ENCODE peak calls at places on chromosomes 11 and 22, in nine cellular contexts. W is effector memory CD4-positive, alpha-beta T cell; I is hepatocyte; D is A673; Z is A549; K is cardiac muscle cell; G is heart right ventricle; O is substantia nigra; H is SK-N-MC. R is an unnamed sample.

GRCh38 chr11:104118105-104118762 is 45.7 kb downstream of the PDGFD start:
- DNase-seq in Z (no peak), G (no peak), W (no peak), I (no peak), H (no peak), D (peak), O (no peak), K (no peak), R (no peak)

GRCh38 chr22:36244522-36245391 is 5.4 kb upstream of the APOL2 start:
- DNase-seq in O (no peak), H (no peak), K (peak), Z (no peak), W (no peak), I (no peak), G (no peak), D (no peak), R (no peak)

GRCh38 chr11:78564037-78564888 is 10.4 kb downstream of the NARS2 start:
- DNase-seq in H (peak), D (peak), I (peak), W (no peak), K (peak), G (no peak), Z (peak), O (no peak), R (peak)

GRCh38 chr11:18749681-18750319 is 23.8 kb upstream of the IGSF22 start:
- DNase-seq in Z (peak), I (peak), O (no peak), W (no peak), K (peak), H (no peak), D (peak), G (no peak), R (no peak)

GRCh38 chr11:96263361-96263763 is 79.6 kb downstream of the MAML2 start:
- DNase-seq in K (peak), W (no peak), D (no peak), Z (peak), G (no peak), H (no peak), I (no peak), O (no peak), R (no peak)

GRCh38 chr22:17217179-17217578 is 2.1 kb downstream of the ADA2 start:
- DNase-seq in D (peak), Z (no peak), K (no peak), H (no peak), W (no peak), O (no peak), I (no peak), G (no peak), R (no peak)

GRCh38 chr11:75338516-75339218 is 12.8 kb downstream of the ARRB1 start:
- DNase-seq in Z (no peak), H (peak), G (no peak), O (no peak), I (no peak), D (no peak), W (no peak), K (peak), R (peak)

GRCh38 chr11:14350215-14350614 is 8.8 kb downstream of the RRAS2 start:
- DNase-seq in I (no peak), K (no peak), D (peak), Z (no peak), O (no peak), G (no peak), W (no peak), H (no peak), R (no peak)

GRCh38 chr11:87926250-87926970 is 248.8 kb downstream of the RAB38 start:
- DNase-seq in W (no peak), K (peak), O (no peak), D (no peak), I (peak), G (no peak), Z (peak), H (no peak), R (no peak)

GRCh38 chr22:48805516-48805915 is 1022.2 kb downstream of the BRD1 start:
- DNase-seq in W (no peak), K (no peak), H (no peak), D (no peak), Z (no peak), I (no peak), O (no peak), G (no peak), R (no peak)

GRCh38 chr11:35007277-35007676 is 90.9 kb downstream of the PDHX start:
- DNase-seq in K (no peak), W (no peak), I (no peak), D (no peak), O (no peak), H (no peak), Z (no peak), G (no peak), R (no peak)

GRCh38 chr11:7593476-7593875 is 79.7 kb downstream of the PPFIBP2 start:
- DNase-seq in D (no peak), K (no peak), Z (no peak), W (no peak), O (no peak), I (no peak), H (no peak), G (no peak), R (no peak)

GRCh38 chr11:11845066-11845465 is 3.3 kb downstream of the USP47 start:
- DNase-seq in G (no peak), K (no peak), D (no peak), I (peak), O (no peak), Z (no peak), H (no peak), W (no peak), R (no peak)

GRCh38 chr22:48756146-48757111 is 1071.2 kb downstream of the BRD1 start:
- DNase-seq in H (no peak), K (no peak), G (no peak), Z (peak), D (no peak), O (no peak), W (no peak), I (peak), R (no peak)

GRCh38 chr11:93480756-93481155 is 62.4 kb downstream of the SMCO4 start:
- DNase-seq in O (no peak), Z (no peak), K (no peak), D (no peak), H (no peak), G (no peak), I (no peak), W (no peak), R (no peak)

GRCh38 chr11:68457214-68457897 is 3.2 kb upstream of the PPP6R3 start:
- DNase-seq in Z (no peak), O (no peak), I (no peak), D (no peak), H (no peak), K (no peak), G (no peak), W (no peak), R (no peak)

GRCh38 chr11:116871248-116871647 is 33.8 kb upstream of the APOA1 start:
- DNase-seq in G (no peak), I (no peak), D (no peak), K (peak), O (no peak), W (no peak), H (no peak), Z (no peak), R (no peak)

GRCh38 chr22:36765943-36766450 is 9.9 kb downstream of the IFT27 start:
- DNase-seq in O (no peak), H (no peak), D (no peak), W (no peak), K (peak), G (no peak), I (no peak), Z (no peak), R (no peak)

GRCh38 chr11:14578551-14578956 is 58.4 kb upstream of the PSMA1 start:
- DNase-seq in G (no peak), D (peak), I (peak), W (peak), K (peak), Z (peak), O (no peak), H (peak), R (no peak)

GRCh38 chr11:109150603-109151002 is 271.4 kb upstream of the C11orf87 start:
- DNase-seq in O (no peak), D (no peak), Z (no peak), G (no peak), K (no peak), H (no peak), W (no peak), I (no peak), R (no peak)

GRCh38 chr11:68750197-68750987 is 928 bp downstream of the TESMIN start:
- DNase-seq in O (no peak), Z (no peak), H (no peak), K (no peak), D (no peak), G (no peak), I (peak), W (no peak), R (no peak)

GRCh38 chr11:75041263-75041662 is 52.5 kb downstream of the NEU3 start:
- DNase-seq in K (no peak), H (no peak), D (no peak), W (no peak), O (no peak), Z (no peak), G (no peak), I (no peak), R (no peak)

GRCh38 chr22:39212721-39213376 is 31.9 kb downstream of the PDGFB start:
- DNase-seq in K (peak), G (no peak), I (no peak), H (no peak), D (no peak), W (no peak), Z (peak), O (no peak), R (no peak)

GRCh38 chr11:613369-613968 is 2.3 kb downstream of the IRF7 start:
- DNase-seq in H (no peak), K (peak), W (peak), G (peak), Z (peak), O (no peak), D (peak), I (peak), R (no peak)

GRCh38 chr11:11148104-11148509 is 204.9 kb downstream of the CSNK2A3 start:
- DNase-seq in O (peak), H (no peak), G (peak), Z (peak), W (peak), D (peak), I (peak), K (peak), R (peak)

GRCh38 chr11:77374108-77374507 is 72.6 kb upstream of the GDPD4 start:
- DNase-seq in I (no peak), K (no peak), W (no peak), O (no peak), H (no peak), Z (no peak), D (no peak), G (no peak), R (no peak)

GRCh38 chr22:48895341-48895740 is 932.3 kb downstream of the BRD1 start:
- DNase-seq in W (no peak), I (no peak), G (no peak), Z (no peak), O (no peak), K (no peak), D (no peak), H (no peak), R (no peak)

GRCh38 chr22:46381731-46382130 is 46.2 kb downstream of the TRMU start:
- DNase-seq in H (no peak), W (no peak), I (no peak), D (no peak), K (no peak), G (no peak), Z (no peak), O (no peak), R (no peak)

GRCh38 chr11:128728767-128729587 is 35.1 kb downstream of the FLI1 start:
- DNase-seq in G (no peak), W (no peak), Z (no peak), O (no peak), H (no peak), K (no peak), D (no peak), I (no peak), R (no peak)

GRCh38 chr11:128415539-128415938 is 171.8 kb downstream of the ETS1 start:
- DNase-seq in D (no peak), G (no peak), K (no peak), W (no peak), I (no peak), Z (no peak), H (no peak), O (no peak), R (no peak)

GRCh38 chr11:94938399-94939055 is 34.8 kb downstream of the CWC15 start:
- DNase-seq in K (peak), H (no peak), O (no peak), W (no peak), I (no peak), Z (no peak), G (peak), D (peak), R (no peak)

GRCh38 chr11:87719311-87720073 is 455.8 kb downstream of the RAB38 start:
- DNase-seq in D (no peak), K (no peak), I (no peak), G (no peak), H (no peak), O (no peak), Z (no peak), W (no peak), R (peak)

GRCh38 chr11:61472282-61472681 is 36.3 kb upstream of the LRRC10B start:
- DNase-seq in H (no peak), I (no peak), W (no peak), G (peak), D (no peak), Z (no peak), K (peak), O (no peak), R (no peak)

GRCh38 chr22:32661296-32661695 is 140.2 kb upstream of the TIMP3 start:
- DNase-seq in G (peak), H (no peak), I (peak), W (no peak), Z (no peak), O (no peak), K (peak), D (no peak), R (no peak)

GRCh38 chr22:19986011-19986409 is 30.6 kb downstream of the ARVCF start:
- DNase-seq in K (no peak), I (no peak), W (no peak), G (peak), D (no peak), O (no peak), H (no peak), Z (no peak), R (no peak)

GRCh38 chr22:30968015-30968923 is at the start of gene MORC2:
- DNase-seq in D (no peak), O (no peak), G (no peak), K (peak), H (no peak), Z (peak), W (no peak), I (peak), R (no peak)

GRCh38 chr22:40044870-40045834 is 50.4 kb downstream of the FAM83F start:
- DNase-seq in H (no peak), O (no peak), D (no peak), I (peak), W (peak), Z (peak), K (peak), G (peak), R (peak)

GRCh38 chr11:36300651-36301050 is 4.6 kb downstream of the PRR5L start:
- DNase-seq in W (no peak), K (peak), I (peak), H (no peak), G (peak), Z (no peak), O (no peak), D (no peak), R (peak)

GRCh38 chr11:36295926-36296325 is at the start of gene PRR5L:
- DNase-seq in K (no peak), H (no peak), Z (no peak), G (no peak), I (no peak), W (no peak), D (no peak), O (peak), R (peak)

GRCh38 chr11:36292311-36292722 is 3.1 kb upstream of the COMMD9 start:
- DNase-seq in I (peak), Z (peak), D (peak), G (no peak), H (no peak), K (peak), W (no peak), O (no peak), R (no peak)

GRCh38 chr11:36296925-36297604 is 977 bp downstream of the PRR5L start:
- DNase-seq in Z (no peak), D (peak), H (no peak), O (no peak), K (peak), W (no peak), G (no peak), I (no peak), R (no peak)
- H3K27ac ChIP-seq in Z (no peak), D (no peak), H (no peak), O (peak), K (no peak), W (no peak), G (no peak), I (no peak), R (peak)

GRCh38 chr11:27622541-27623300 is 77.5 kb downstream of the BDNF start:
- DNase-seq in D (no peak), H (no peak), Z (no peak), K (no peak), G (no peak), I (no peak), O (no peak), W (no peak), R (no peak)
- H3K27ac ChIP-seq in D (no peak), H (no peak), Z (no peak), K (peak), G (no peak), I (no peak), O (no peak), W (no peak), R (no peak)

GRCh38 chr11:118265954-118266353 is 1.9 kb upstream of the MPZL2 start:
- DNase-seq in O (no peak), D (no peak), G (peak), W (no peak), I (no peak), H (no peak), K (no peak), Z (no peak), R (no peak)
- H3K27ac ChIP-seq in O (no peak), D (no peak), G (no peak), W (no peak), I (peak), H (no peak), K (no peak), Z (no peak), R (no peak)

GRCh38 chr22:29747832-29748231 is 19.0 kb downstream of the ZMAT5 start:
- DNase-seq in H (no peak), I (no peak), G (no peak), W (no peak), O (no peak), K (no peak), Z (no peak), D (no peak), R (no peak)
- H3K27ac ChIP-seq in H (no peak), I (no peak), G (no peak), W (no peak), O (no peak), K (no peak), Z (no peak), D (no peak), R (no peak)

DNA sequence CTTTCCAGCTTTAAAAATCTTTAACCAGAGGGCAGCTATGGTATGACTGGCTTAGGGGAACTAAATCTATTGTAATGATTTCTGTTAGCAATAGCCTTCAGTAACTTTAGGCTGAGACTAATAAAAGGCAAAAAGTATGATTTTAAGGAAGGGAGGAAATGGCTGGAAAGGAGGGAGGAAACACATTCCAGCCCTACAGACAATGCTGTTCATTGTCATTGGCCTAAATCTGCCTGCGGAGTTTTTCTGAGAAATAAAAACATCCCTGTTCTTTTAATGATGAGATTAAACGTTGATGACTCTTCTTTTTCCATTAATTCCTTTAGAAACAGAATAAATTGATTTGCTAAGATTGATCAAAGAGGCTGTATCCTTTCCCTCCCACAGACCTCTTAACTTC is 99.6 kb upstream of the GRAMD1B start:
- DNase-seq in D (no peak), K (no peak), G (no peak), I (no peak), H (no peak), Z (no peak), O (no peak), W (no peak), R (no peak)
- H3K27ac ChIP-seq in D (no peak), K (peak), G (no peak), I (no peak), H (no peak), Z (no peak), O (no peak), W (no peak), R (no peak)

GRCh38 chr11:64306563-64306875 is 1.2 kb downstream of the ESRRA start:
- DNase-seq in H (no peak), G (no peak), Z (no peak), D (no peak), W (no peak), I (no peak), O (no peak), K (no peak), R (no peak)
- H3K27ac ChIP-seq in H (peak), G (peak), Z (peak), D (peak), W (peak), I (peak), O (peak), K (peak), R (peak)

DNA sequence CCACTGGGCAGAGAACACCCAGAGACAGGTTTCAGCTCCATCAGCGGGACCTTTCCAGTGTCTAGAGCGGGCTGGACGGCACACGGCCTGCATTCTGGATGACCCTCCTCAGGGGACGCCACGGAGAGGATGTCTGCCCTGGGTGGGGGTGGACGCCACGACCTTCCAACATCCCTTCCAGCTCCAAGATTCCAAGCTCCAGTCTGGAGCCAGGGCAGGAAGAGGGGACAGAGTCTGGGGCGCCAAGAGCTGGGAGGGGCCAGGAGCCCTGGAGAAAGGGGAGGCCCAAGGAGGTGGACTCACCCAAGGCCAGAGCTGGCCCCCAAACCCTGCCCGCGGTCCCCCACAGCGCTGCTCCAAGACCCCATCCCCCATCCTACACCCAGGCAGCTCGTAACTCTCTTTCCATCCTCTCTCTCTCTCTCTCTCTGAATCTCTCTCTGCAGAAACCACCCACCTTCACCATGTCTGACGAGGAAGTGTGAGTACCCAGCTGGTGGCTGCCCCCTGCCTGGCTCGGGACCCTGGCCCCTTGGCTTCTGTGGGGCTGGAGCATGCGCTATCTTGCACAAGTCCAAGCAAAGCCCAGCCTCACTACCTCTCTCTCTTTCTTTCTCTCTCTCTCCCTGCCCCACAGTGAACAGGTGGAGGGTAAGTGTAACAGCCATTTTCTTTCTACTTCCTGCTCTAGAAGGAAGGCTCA is 3.1 kb downstream of the TNNT3 start:
- DNase-seq in K (no peak), I (peak), G (no peak), Z (no peak), H (no peak), D (no peak), O (no peak), W (no peak), R (no peak)
- H3K27ac ChIP-seq in K (no peak), I (no peak), G (peak), Z (no peak), H (no peak), D (no peak), O (no peak), W (no peak), R (no peak)

DNA sequence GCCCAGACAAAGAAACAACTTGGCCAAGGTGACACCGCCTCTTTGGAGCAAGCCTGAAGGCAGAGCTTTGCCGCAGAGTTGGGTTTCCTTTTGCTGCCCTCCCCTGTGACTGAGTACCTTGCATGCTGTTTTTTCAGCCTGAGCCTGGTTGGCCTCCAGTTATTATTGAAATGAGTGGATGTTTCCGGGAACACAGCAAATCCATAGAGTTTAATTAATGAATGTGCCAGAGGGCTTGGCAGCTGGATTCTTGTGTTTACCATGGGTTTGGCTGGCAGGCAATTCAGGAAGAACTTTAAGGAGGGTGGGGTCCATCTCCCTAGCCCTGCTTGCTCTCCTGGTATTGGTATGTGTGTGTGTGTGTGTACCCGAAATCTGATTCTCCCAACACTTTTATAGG is 65.6 kb upstream of the CRYBB3 start:
- DNase-seq in G (no peak), H (peak), Z (no peak), W (no peak), D (no peak), K (no peak), O (no peak), I (no peak), R (no peak)
- H3K27ac ChIP-seq in G (peak), H (no peak), Z (no peak), W (no peak), D (no peak), K (no peak), O (no peak), I (peak), R (no peak)

GRCh38 chr22:23519442-23520177 is 60.5 kb downstream of the IGLL1 start:
- DNase-seq in H (no peak), G (no peak), Z (no peak), W (no peak), K (no peak), I (no peak), O (no peak), D (no peak), R (no peak)
- H3K27ac ChIP-seq in H (peak), G (no peak), Z (peak), W (no peak), K (peak), I (peak), O (no peak), D (no peak), R (no peak)

GRCh38 chr11:64643258-64643881 is 52.4 kb downstream of the SLC22A12 start:
- DNase-seq in W (no peak), H (no peak), G (no peak), D (peak), K (peak), Z (no peak), I (peak), O (no peak), R (peak)
- H3K27ac ChIP-seq in W (no peak), H (no peak), G (no peak), D (no peak), K (no peak), Z (no peak), I (no peak), O (no peak), R (no peak)